ENCODE peak calls at places on chromosomes 16 and 17, in six cellular contexts. M, A, P, E, V and K are unnamed samples.

GRCh38 chr17:49703557-49704277 is 4.0 kb downstream of the SLC35B1 start:
- DNase-seq in V (peak; percentile 39), A (no peak), M (no peak), P (peak; percentile 59), E (peak; percentile 82), K (peak; percentile 54)

GRCh38 chr17:48011405-48012150 is 26.0 kb downstream of the COPZ2 start:
- DNase-seq in A (no peak), P (peak; percentile 78), E (no peak), V (peak; percentile 25), M (no peak), K (peak; percentile 79)

GRCh38 chr17:45222273-45222993 is 748 bp downstream of the FMNL1 start:
- DNase-seq in P (no peak), M (no peak), E (no peak), A (no peak), V (no peak), K (peak; percentile 68)

GRCh38 chr16:75251280-75252048 is at the start of gene BCAR1:
- DNase-seq in A (peak; percentile 89), V (peak; percentile 93), E (peak; percentile 89), P (peak; percentile 93), M (peak; percentile 50), K (peak; percentile 96)

GRCh38 chr17:17109896-17110295 is 67.6 kb downstream of the MPRIP start:
- DNase-seq in V (no peak), P (no peak), E (no peak), M (no peak), A (no peak), K (no peak)

GRCh38 chr16:16014329-16015224 is 65.2 kb downstream of the ABCC1 start:
- DNase-seq in V (peak; percentile 62), A (no peak), E (no peak), M (no peak), P (peak; percentile 81), K (no peak)

GRCh38 chr17:83199500-83200201 is 120.2 kb downstream of the METRNL start:
- DNase-seq in V (peak; percentile 49), M (no peak), A (no peak), P (no peak), E (peak; percentile 26), K (no peak)

GRCh38 chr17:35082073-35082657 is 18.7 kb upstream of the RFFL start:
- DNase-seq in P (peak; percentile 68), M (no peak), A (no peak), V (peak; percentile 84), E (no peak), K (no peak)

GRCh38 chr17:3593384-3593783 is 15.8 kb downstream of the TRPV1 start:
- DNase-seq in A (no peak), M (no peak), E (no peak), V (no peak), P (no peak), K (no peak)

GRCh38 chr17:40819528-40820125 is 2.8 kb downstream of the KRT10 start:
- DNase-seq in V (peak; percentile 20), P (peak; percentile 34), A (no peak), M (no peak), E (no peak), K (no peak)

GRCh38 chr17:63024201-63024600 is 58.2 kb downstream of the TANC2 start:
- DNase-seq in P (no peak), V (no peak), M (no peak), A (no peak), E (no peak), K (no peak)

GRCh38 chr17:32335647-32336046 is 6.3 kb downstream of the C17orf75 start:
- DNase-seq in E (no peak), V (peak; percentile 58), M (no peak), P (peak; percentile 61), A (no peak), K (no peak)

GRCh38 chr17:79658811-79659207 is 48.0 kb upstream of the RBFOX3 start:
- DNase-seq in V (peak; percentile 21), P (peak; percentile 24), A (peak; percentile 38), M (no peak), E (no peak), K (peak; percentile 83)

GRCh38 chr17:49193513-49194296 is 16.7 kb downstream of the GNGT2 start:
- DNase-seq in V (peak; percentile 51), M (no peak), E (peak; percentile 16), P (peak; percentile 85), A (peak; percentile 52), K (peak; percentile 79)

GRCh38 chr17:72219824-72220473 is 99.1 kb downstream of the SOX9 start:
- DNase-seq in V (no peak), A (no peak), P (no peak), E (no peak), M (no peak), K (peak; percentile 46)

GRCh38 chr17:1031711-1032110 is 34.8 kb downstream of the TIMM22 start:
- DNase-seq in M (no peak), A (peak; percentile 45), E (no peak), P (peak; percentile 58), V (no peak), K (peak; percentile 78)
- H3K4me2 ChIP-seq in M (peak overlapping the region; percentile 26), A (peak overlapping the region; percentile 69), E (peak overlapping the region; percentile 21), P (peak overlapping the region; percentile 67), V (no peak overlapping the region), K (peak overlapping the region; percentile 56)

GRCh38 chr16:25886598-25886997 is 194.8 kb downstream of the HS3ST4 start:
- DNase-seq in A (no peak), P (no peak), E (no peak), M (no peak), V (no peak), K (no peak)
- H3K9ac ChIP-seq in A (no peak overlapping the region), P (no peak overlapping the region), E (no peak overlapping the region), M (no peak overlapping the region), V (no peak overlapping the region), K (no peak overlapping the region)

GRCh38 chr16:30187556-30187865 is 4.1 kb downstream of the CORO1A start:
- DNase-seq in P (no peak), E (no peak), M (no peak), A (no peak), V (no peak), K (no peak)
- H3K14ac ChIP-seq in P (no peak overlapping the region), E (no peak overlapping the region), M (no peak overlapping the region), A (no peak overlapping the region), V (no peak overlapping the region), K (no peak overlapping the region)

GRCh38 chr17:7932483-7932891 is 481 bp downstream of the CNTROB start:
- DNase-seq in E (peak; percentile 7), A (no peak), M (no peak), V (peak; percentile 21), P (peak; percentile 59), K (peak; percentile 61)

GRCh38 chr17:7931709-7932482 is at the start of the genes CNTROB and TRAPPC1:
- DNase-seq in E (peak; percentile 99), A (peak; percentile 98), M (peak; percentile 90), V (peak; percentile 99), P (peak; percentile 99), K (peak; percentile 100)

GRCh38 chr17:7929158-7930029 is at the start of gene KCNAB3:
- DNase-seq in M (no peak), V (peak; percentile 69), E (peak; percentile 38), P (peak; percentile 67), A (peak; percentile 69), K (peak; percentile 93)

GRCh38 chr17:7932949-7933348 is 943 bp downstream of the CNTROB start:
- DNase-seq in M (no peak), V (peak; percentile 61), E (peak; percentile 66), P (peak; percentile 89), A (no peak), K (peak; percentile 67)

GRCh38 chr17:7930841-7931631 is 710 bp downstream of the TRAPPC1 start:
- DNase-seq in A (no peak), P (no peak), E (no peak), M (no peak), V (no peak), K (no peak)
- H3K4me2 ChIP-seq in A (peak overlapping the region; percentile 81), P (peak overlapping the region; percentile 85), E (peak overlapping the region; percentile 69), M (peak overlapping the region; percentile 96), V (peak overlapping the region; percentile 90), K (peak overlapping the region; percentile 96)

GRCh38 chr16:72788269-72788809 is 259.6 kb downstream of the ZFHX3 start:
- DNase-seq in V (no peak), E (no peak), M (no peak), P (no peak), A (no peak), K (no peak)

GRCh38 chr16:72785886-72786285 is 262.0 kb downstream of the ZFHX3 start:
- DNase-seq in P (peak; percentile 49), V (peak; percentile 17), E (no peak), A (no peak), M (no peak), K (no peak)

GRCh38 chr16:72787519-72788268 is 260.2 kb downstream of the ZFHX3 start:
- DNase-seq in M (no peak), A (peak; percentile 36), E (peak; percentile 48), V (peak; percentile 94), P (peak; percentile 97), K (peak; percentile 71)

GRCh38 chr16:72786606-72787005 is 261.3 kb downstream of the ZFHX3 start:
- DNase-seq in M (no peak), A (no peak), P (peak; percentile 7), V (no peak), E (no peak), K (no peak)

DNA sequence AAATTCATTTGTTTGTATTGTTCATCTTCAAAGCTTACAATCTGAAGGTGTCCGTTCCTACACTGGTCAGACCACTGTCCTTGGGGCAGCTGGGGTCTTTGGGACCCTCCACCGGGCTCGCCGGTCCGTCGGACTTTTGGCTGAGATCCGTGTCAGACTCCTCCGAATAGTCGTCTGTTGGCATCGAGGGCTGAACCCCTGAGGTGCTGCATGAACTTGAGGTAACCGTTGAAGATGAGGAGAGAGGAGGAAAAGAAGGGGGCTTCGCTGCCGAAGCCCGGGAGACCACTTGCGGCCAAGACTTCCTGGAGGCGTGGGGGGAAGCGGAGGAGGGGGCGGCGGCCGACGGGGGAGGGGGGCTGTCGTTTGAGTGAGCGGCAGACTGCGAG is 260.8 kb downstream of the ZFHX3 start:
- DNase-seq in M (no peak), V (no peak), E (no peak), A (no peak), P (no peak), K (no peak)
- H3K9ac ChIP-seq in M (peak overlapping the region; percentile 45), V (peak overlapping the region; percentile 76), E (no peak overlapping the region), A (no peak overlapping the region), P (peak overlapping the region; percentile 95), K (no peak overlapping the region)

GRCh38 chr17:73308017-73308823 is 3.6 kb downstream of the CDC42EP4 start:
- DNase-seq in V (peak; percentile 93), A (no peak), P (peak; percentile 94), E (peak; percentile 81), M (no peak), K (no peak)
- H3K14ac ChIP-seq in V (peak overlapping the region; percentile 95), A (no peak overlapping the region), P (peak overlapping the region; percentile 68), E (peak overlapping the region; percentile 98), M (no peak overlapping the region), K (no peak overlapping the region)

DNA sequence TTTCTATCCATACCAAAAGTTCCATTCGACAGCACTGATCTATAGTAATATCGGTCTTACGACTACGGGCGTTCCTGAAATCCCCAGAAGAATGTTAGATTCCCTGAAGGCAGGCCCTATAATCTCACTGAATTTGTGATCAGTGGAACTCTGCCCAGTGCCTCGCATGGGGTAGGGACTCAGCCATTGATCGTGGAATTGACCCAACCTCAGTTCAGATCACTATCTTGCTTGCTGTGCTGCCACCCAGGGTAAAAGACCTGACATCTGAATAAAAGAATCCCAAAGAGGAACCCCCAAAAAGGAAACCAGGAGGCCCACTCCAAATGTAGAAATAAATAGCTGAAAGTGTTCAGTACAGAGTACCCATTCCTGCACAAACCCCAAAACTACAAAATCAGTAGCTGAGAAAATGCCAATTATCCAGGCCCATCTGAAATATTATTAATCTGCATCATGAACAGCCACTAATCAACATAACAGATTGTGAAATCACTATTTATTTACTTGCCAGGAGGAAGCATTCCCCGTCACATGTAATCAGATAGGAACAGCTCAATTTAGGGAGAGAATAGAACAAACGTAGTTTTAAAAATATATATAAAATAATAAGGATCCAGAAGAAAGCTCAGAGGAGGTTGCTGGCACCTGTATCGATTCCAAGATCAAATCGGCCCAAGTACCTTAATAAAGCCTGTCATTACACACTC is 221.9 kb downstream of the ZFHX3 start:
- DNase-seq in V (no peak), P (no peak), A (no peak), M (no peak), E (no peak), K (no peak)
- H3K4me2 ChIP-seq in V (no peak overlapping the region), P (no peak overlapping the region), A (no peak overlapping the region), M (no peak overlapping the region), E (no peak overlapping the region), K (no peak overlapping the region)